ENCODE peak calls at places on chromosomes 4 and X, in ten cellular contexts. C is T-helper 22 cell; X is NCI-H1417; Y is lower lobe of right lung; L is AG04449; A is mucosa of descending colon; W is lung microvascular endothelial cell; N is lung; G is stimulated activated CD8-positive, alpha-beta memory T cell treated with anti-CD3 and anti-CD28 coated beads, Interleukin-4, amount 100 ng/mL, for 1 hour; H is midbrain. J is an unnamed sample.

GRCh38 chr4:992297-993110 is 700 bp downstream of the SLC26A1 start:
- DNase-seq in C (no peak), X (no peak), Y (peak; percentile 85), L (no peak), A (peak; percentile 89), W (peak; percentile 90), N (peak; percentile 82), G (no peak), H (no peak), J (no peak)

GRCh38 chrX:73916931-73917657 is 354.1 kb downstream of the CHIC1 start:
- DNase-seq in C (no peak), X (no peak), Y (no peak), L (peak; percentile 36), A (no peak), W (peak; percentile 91), N (no peak), G (no peak), H (no peak), J (no peak)

GRCh38 chr4:128166982-128167381 is 105.9 kb downstream of the LARP1B start:
- DNase-seq in C (no peak), X (no peak), Y (no peak), L (no peak), A (no peak), W (no peak), N (no peak), G (no peak), H (no peak), J (no peak)

GRCh38 chr4:2954358-2955185 is 8.6 kb downstream of the NOP14 start:
- DNase-seq in C (peak; percentile 50), X (no peak), Y (no peak), L (no peak), A (peak; percentile 45), W (no peak), N (no peak), G (no peak), H (no peak), J (no peak)

GRCh38 chr4:76377481-76377901 is 43.5 kb downstream of the CCDC158 start:
- DNase-seq in C (no peak), X (no peak), Y (no peak), L (no peak), A (no peak), W (no peak), N (no peak), G (no peak), H (no peak), J (no peak)

GRCh38 chr4:144611850-144612249 is 34.1 kb upstream of the HHIP start:
- DNase-seq in C (no peak), X (no peak), Y (no peak), L (no peak), A (peak; percentile 10), W (peak; percentile 29), N (no peak), G (no peak), H (peak; percentile 41), J (no peak)

GRCh38 chr4:8171941-8172924 is 13.6 kb upstream of the ABLIM2 start:
- DNase-seq in C (no peak), X (no peak), Y (no peak), L (no peak), A (no peak), W (no peak), N (no peak), G (no peak), H (no peak), J (no peak)

GRCh38 chr4:6461301-6462165 is 10.9 kb downstream of the PPP2R2C start:
- DNase-seq in C (no peak), X (no peak), Y (no peak), L (no peak), A (no peak), W (no peak), N (no peak), G (no peak), H (no peak), J (no peak)

GRCh38 chr4:159103406-159104131 is 690 bp downstream of the RAPGEF2 start:
- DNase-seq in C (peak; percentile 21), X (peak; percentile 47), Y (peak; percentile 74), L (no peak), A (peak; percentile 56), W (peak; percentile 39), N (peak; percentile 53), G (peak; percentile 1), H (peak; percentile 54), J (peak; percentile 48)

GRCh38 chrX:23668335-23668734 is 1.0 kb downstream of the PRDX4 start:
- DNase-seq in C (no peak), X (no peak), Y (no peak), L (no peak), A (no peak), W (no peak), N (no peak), G (no peak), H (no peak), J (no peak)

GRCh38 chrX:122418758-122419157 is 765.3 kb upstream of the GRIA3 start:
- DNase-seq in C (no peak), X (no peak), Y (no peak), L (no peak), A (no peak), W (no peak), N (no peak), G (no peak), H (no peak), J (no peak)

GRCh38 chr4:121146530-121146929 is 17.6 kb downstream of the TNIP3 start:
- DNase-seq in C (no peak), X (no peak), Y (no peak), L (no peak), A (no peak), W (no peak), N (no peak), G (no peak), H (no peak), J (no peak)

GRCh38 chrX:45801554-45801953 is 600.9 kb upstream of the DIPK2B start:
- DNase-seq in C (no peak), X (no peak), Y (no peak), L (no peak), A (no peak), W (peak; percentile 49), N (no peak), G (no peak), H (no peak), J (no peak)

GRCh38 chr4:97498875-97499274 is 644.4 kb downstream of the STPG2 start:
- DNase-seq in C (no peak), X (no peak), Y (no peak), L (no peak), A (no peak), W (no peak), N (no peak), G (no peak), H (no peak), J (no peak)

GRCh38 chr4:169009281-169010124 is 552 bp downstream of the CBR4 start:
- DNase-seq in C (peak; percentile 31), X (peak; percentile 38), Y (peak; percentile 78), L (no peak), A (peak; percentile 77), W (peak; percentile 68), N (peak; percentile 51), G (no peak), H (peak; percentile 79), J (peak; percentile 77)

GRCh38 chrX:78673256-78673655 is 14.1 kb upstream of the RTL3 start:
- DNase-seq in C (no peak), X (no peak), Y (no peak), L (no peak), A (no peak), W (no peak), N (no peak), G (no peak), H (no peak), J (no peak)

GRCh38 chr4:63717384-63717783 is 691.9 kb downstream of the TECRL start:
- DNase-seq in C (no peak), X (no peak), Y (no peak), L (no peak), A (no peak), W (peak; percentile 1), N (no peak), G (no peak), H (no peak), J (peak; percentile 13)

GRCh38 chr4:27318740-27319139 is 458.1 kb downstream of the STIM2 start:
- DNase-seq in C (no peak), X (peak; percentile 22), Y (no peak), L (no peak), A (peak; percentile 76), W (no peak), N (no peak), G (no peak), H (peak; percentile 3), J (no peak)

GRCh38 chr4:127406187-127406586 is 226.6 kb upstream of the INTU start:
- DNase-seq in C (no peak), X (no peak), Y (no peak), L (no peak), A (no peak), W (no peak), N (no peak), G (no peak), H (no peak), J (no peak)

GRCh38 chr4:173698557-173699262 is 168.7 kb upstream of the HAND2 start:
- DNase-seq in C (no peak), X (no peak), Y (no peak), L (no peak), A (no peak), W (no peak), N (no peak), G (no peak), H (no peak), J (no peak)

J was measured in COR-L47.